ENCODE peak calls at places on chromosomes 4 and X, in nine cellular contexts. D is HCT116; T is PC-3; E is astrocyte; O is transverse colon; V is psoas muscle; P is CD8-positive, alpha-beta T cell; B is GM23338; L is cardiac muscle cell. X is an unnamed sample.

GRCh38 chr4:127188847-127189246 is 443.9 kb upstream of the INTU start:
- DNase-seq in P (no peak), V (no peak), O (no peak), E (peak; percentile 4), L (peak; percentile 11), T (peak; percentile 3), B (peak; percentile 54), D (peak; percentile 7), X (no peak)

GRCh38 chrX:123959281-123960063 is 2.0 kb upstream of the STAG2 start:
- DNase-seq in T (peak; percentile 43), V (peak; percentile 78), O (peak; percentile 39), B (peak; percentile 19), E (no peak), L (peak; percentile 23), D (no peak), P (no peak), X (peak; percentile 28)

GRCh38 chr4:103424853-103425252 is 226.7 kb upstream of the CENPE start:
- DNase-seq in B (peak; percentile 29), D (no peak), L (no peak), P (no peak), V (no peak), E (no peak), T (peak; percentile 74), O (no peak), X (no peak)

GRCh38 chr4:40916880-40917279 is 167.1 kb downstream of the NSUN7 start:
- DNase-seq in L (peak; percentile 67), V (peak; percentile 65), E (no peak), T (peak; percentile 23), P (peak; percentile 2), O (peak; percentile 23), D (peak; percentile 37), B (peak; percentile 79), X (no peak)

GRCh38 chrX:66074920-66075879 is 35.3 kb upstream of the VSIG4 start:
- DNase-seq in P (peak; percentile 13), B (no peak), V (peak; percentile 73), E (no peak), D (no peak), O (peak; percentile 37), T (peak; percentile 2), L (no peak), X (no peak)

GRCh38 chr4:188657365-188657764 is 518.1 kb downstream of the TRIML1 start:
- DNase-seq in D (no peak), L (no peak), O (no peak), B (no peak), P (no peak), V (no peak), E (no peak), T (no peak), X (no peak)

GRCh38 chr4:77501851-77502250 is 103.8 kb upstream of the CXCL13 start:
- DNase-seq in D (no peak), B (no peak), V (no peak), L (no peak), E (no peak), O (no peak), T (no peak), P (no peak), X (no peak)

GRCh38 chrX:119095936-119096335 is 23.1 kb downstream of the CT47C1 start:
- DNase-seq in P (no peak), T (peak; percentile 51), E (no peak), O (no peak), D (no peak), L (no peak), B (no peak), V (no peak), X (no peak)

GRCh38 chrX:130896816-130897508 is 6.0 kb downstream of the ENOX2 start:
- DNase-seq in O (no peak), L (no peak), T (no peak), P (no peak), D (no peak), B (no peak), E (peak; percentile 26), V (no peak), X (no peak)

GRCh38 chr4:71487324-71487677 is 148.5 kb downstream of the SLC4A4 start:
- DNase-seq in E (no peak), V (no peak), T (no peak), L (peak; percentile 50), O (no peak), D (no peak), B (peak; percentile 29), P (no peak), X (no peak)

GRCh38 chrX:15160558-15160957 is 109.3 kb downstream of the ASB9 start:
- DNase-seq in D (no peak), T (no peak), O (no peak), V (no peak), P (no peak), L (no peak), B (no peak), E (no peak), X (no peak)

GRCh38 chrX:13742397-13743176 is 8.0 kb downstream of the OFD1 start:
- DNase-seq in T (no peak), E (no peak), D (no peak), B (peak; percentile 16), O (peak; percentile 15), V (no peak), L (no peak), P (no peak), X (no peak)

GRCh38 chrX:34275710-34276109 is 143.6 kb upstream of the FAM47A start:
- DNase-seq in T (no peak), D (no peak), V (no peak), B (peak; percentile 31), E (no peak), O (no peak), P (no peak), L (peak; percentile 27), X (no peak)
- TF ChIP-seq CTCF in T (no peak), D (no peak), V (no peak), B (peak; percentile 46), E (no peak), O (no peak), P (no peak), L (no peak), X (no peak)

GRCh38 chr4:23902203-23902602 is 12.4 kb upstream of the PPARGC1A start:
- DNase-seq in E (no peak), L (no peak), D (no peak), B (peak; percentile 7), P (no peak), O (no peak), V (no peak), T (no peak), X (no peak)

GRCh38 chr4:23904639-23905061 is 14.8 kb upstream of the PPARGC1A start:
- DNase-seq in L (no peak), D (no peak), O (no peak), T (no peak), E (no peak), V (no peak), B (no peak), P (no peak), X (peak; percentile 67)

GRCh38 chr4:23906839-23907238 is 17.0 kb upstream of the PPARGC1A start:
- DNase-seq in B (no peak), P (no peak), O (no peak), L (no peak), E (no peak), V (no peak), D (no peak), T (no peak), X (no peak)

GRCh38 chr4:23900636-23901035 is 10.8 kb upstream of the PPARGC1A start:
- DNase-seq in O (no peak), P (no peak), E (no peak), T (no peak), L (no peak), D (no peak), B (no peak), V (no peak), X (no peak)

DNA sequence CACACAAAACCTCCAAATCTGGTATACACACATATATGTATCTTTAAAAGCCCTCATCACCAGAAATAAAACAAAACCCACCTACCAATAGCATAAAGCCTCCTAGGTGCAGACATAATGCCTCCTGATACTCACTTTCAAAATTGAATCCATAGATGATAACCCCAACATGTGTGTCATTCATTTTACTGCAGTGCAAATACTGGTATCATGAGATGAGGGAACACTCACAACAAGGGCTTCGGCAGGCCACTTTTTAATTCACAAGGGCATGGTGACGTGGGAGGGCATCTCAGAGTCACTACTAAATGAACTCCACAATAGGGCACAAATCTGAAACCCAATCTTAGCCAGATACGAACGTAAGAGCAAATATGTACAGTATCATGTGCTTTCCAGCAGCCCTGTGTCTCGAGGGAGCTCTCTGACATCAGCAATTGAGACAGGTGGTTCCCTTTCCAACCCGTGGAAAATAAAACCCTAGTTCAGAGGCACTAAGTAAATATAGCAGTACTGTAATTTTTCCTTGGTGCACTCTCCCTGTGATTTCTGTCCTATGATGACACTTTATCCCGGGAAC is 14.1 kb upstream of the PPARGC1A start:
- DNase-seq in E (no peak), D (no peak), P (no peak), L (no peak), B (no peak), O (no peak), T (no peak), V (no peak), X (no peak)
- H3K4me3 ChIP-seq in E (no peak overlapping the region), D (no peak overlapping the region), P (no peak overlapping the region), L (no peak overlapping the region), B (no peak overlapping the region), O (no peak overlapping the region), T (no peak overlapping the region), V (peak overlapping the region; percentile 48), X (no peak overlapping the region)

DNA sequence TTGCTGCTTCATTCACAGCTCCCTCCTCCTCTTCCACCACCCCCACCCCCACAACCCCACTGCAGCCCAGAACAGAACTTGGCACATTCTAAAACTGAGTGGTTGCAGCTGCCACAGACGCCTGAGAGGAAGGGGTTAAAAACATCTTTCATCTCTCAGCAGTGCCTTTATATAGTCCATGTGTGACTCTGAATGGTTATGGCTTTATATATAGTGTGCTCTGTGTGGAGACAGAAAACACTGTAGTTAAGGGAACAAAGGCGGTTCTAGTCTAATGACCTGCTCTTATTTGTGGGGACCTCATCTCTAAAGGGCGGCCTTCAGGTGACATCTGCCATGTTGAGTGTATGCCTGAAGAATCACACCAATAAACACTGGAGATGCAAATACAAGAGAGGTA is 144.7 kb downstream of the BCOR start:
- DNase-seq in E (no peak), T (no peak), V (no peak), L (no peak), O (no peak), P (no peak), B (no peak), D (no peak), X (no peak)
- H3K4me1 ChIP-seq in E (peaks cover 11% of the 10 kb centered on the region), T (peaks cover 27% of the 10 kb centered on the region), V (no peaks in the 10 kb centered on the region), L (peaks cover 25% of the 10 kb centered on the region), O (peaks cover 9% of the 10 kb centered on the region), P (peaks cover 5% of the 10 kb centered on the region), B (peaks cover 10% of the 10 kb centered on the region), D (peaks cover 23% of the 10 kb centered on the region), X (peaks cover 8% of the 10 kb centered on the region)

DNA sequence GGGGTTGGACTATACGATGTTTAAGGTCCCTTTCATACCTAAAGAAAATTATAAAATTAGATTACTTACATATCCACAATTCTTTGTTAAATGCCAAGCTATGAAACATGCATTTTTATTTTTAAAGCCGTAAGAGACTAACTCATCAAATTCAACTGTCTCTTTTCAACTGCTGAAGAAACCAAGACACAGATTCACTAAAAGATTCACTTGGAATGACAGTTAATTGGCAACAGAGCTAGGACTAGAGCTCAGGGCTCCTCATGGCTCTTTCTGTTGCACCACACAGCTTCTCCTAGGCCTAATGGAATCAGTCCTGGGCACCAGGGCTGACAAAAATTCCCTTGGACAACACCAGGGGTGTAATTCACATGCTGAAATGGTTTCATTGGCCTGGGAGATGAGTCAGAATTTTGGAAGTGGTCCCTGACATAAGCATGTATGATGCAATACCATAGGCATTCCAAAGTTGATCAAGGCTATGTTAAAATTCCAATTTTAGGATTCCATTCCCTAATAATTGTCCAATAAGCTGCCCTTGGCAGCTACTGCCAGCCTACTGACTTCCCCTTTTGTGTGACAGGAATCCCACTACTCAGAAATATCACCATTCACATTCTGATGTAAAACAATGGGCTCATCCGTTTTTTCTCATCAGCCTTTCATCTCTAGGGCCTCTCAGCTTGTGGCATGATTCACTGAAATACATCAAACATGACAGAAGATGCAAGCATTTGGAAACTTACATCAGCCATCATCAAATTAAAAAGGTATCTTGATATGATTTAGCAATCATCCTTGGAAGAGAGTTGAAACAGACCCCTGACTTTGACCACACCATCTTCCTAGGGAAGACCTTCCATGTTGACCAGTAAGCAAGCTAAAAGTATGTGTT is 54.2 kb downstream of the PLAC1 start:
- DNase-seq in T (peak; percentile 85), B (peak; percentile 9), E (peak; percentile 81), P (no peak), D (peak; percentile 71), O (no peak), V (peak; percentile 55), L (no peak), X (peak; percentile 74)
- TF ChIP-seq CTCF in T (peak; percentile 32), B (no peak), E (peak; percentile 14), P (no peak), D (no peak), O (no peak), V (peak; percentile 13), L (peak; percentile 34), X (peak; percentile 48)